ENCODE peak calls at places on chromosomes 13 and 19, in seven cellular contexts. Q is stimulated activated naive B cell treated with anti-CD40 and anti-IgM and Interleukin-4, amounts not matched to agents 10 μg/mL and 1 μg/mL and 100 μg/mL, for 72 hours; F is neuronal stem cell; C is B cell; W is activated CD4-positive, alpha-beta T cell treated with anti-CD3 and anti-CD28 coated beads, Interleukin-2, amount 50 U/mL, for 4 hours; H is GM04503; N is frontal cortex. I is an unnamed sample.

GRCh38 chr13:30375436-30375835 is 46.9 kb upstream of the UBE2L5 start:
- DNase-seq in Q (no peak), F (no peak), C (no peak), W (no peak), H (no peak), N (no peak), I (no peak)

GRCh38 chr13:54593504-54593903 is 1564.9 kb downstream of the OLFM4 start:
- DNase-seq in Q (no peak), F (no peak), C (no peak), W (no peak), H (no peak), N (no peak), I (no peak)

GRCh38 chr19:13329766-13330165 is 176.5 kb downstream of the CACNA1A start:
- DNase-seq in Q (no peak), F (no peak), C (no peak), W (no peak), H (no peak), N (no peak), I (no peak)

GRCh38 chr19:11025997-11026396 is 63.3 kb upstream of the LDLR start:
- DNase-seq in Q (no peak), F (no peak), C (no peak), W (no peak), H (no peak), N (no peak), I (no peak)

GRCh38 chr13:96091164-96091931 is 1.4 kb downstream of the HS6ST3 start:
- DNase-seq in Q (no peak), F (peak), C (no peak), W (no peak), H (no peak), N (peak), I (no peak)

GRCh38 chr13:26011208-26011573 is 40.6 kb downstream of the SHISA2 start:
- DNase-seq in Q (no peak), F (no peak), C (no peak), W (no peak), H (no peak), N (no peak), I (no peak)

GRCh38 chr13:77859450-77859849 is 59.2 kb downstream of the EDNRB start:
- DNase-seq in Q (no peak), F (no peak), C (no peak), W (no peak), H (peak), N (no peak), I (no peak)

GRCh38 chr13:21686761-21687391 is 16.0 kb downstream of the FGF9 start:
- DNase-seq in Q (no peak), F (no peak), C (no peak), W (no peak), H (no peak), N (no peak), I (peak)

GRCh38 chr13:107370036-107370785 is 802.3 kb upstream of the ARGLU1 start:
- DNase-seq in Q (no peak), F (no peak), C (no peak), W (no peak), H (peak), N (no peak), I (no peak)

GRCh38 chr19:10503002-10503789 is at the start of gene KEAP1:
- DNase-seq in Q (peak), F (peak), C (no peak), W (peak), H (no peak), N (peak), I (peak)

GRCh38 chr19:48443262-48443661 is 2.5 kb upstream of the GRWD1 start:
- DNase-seq in Q (no peak), F (no peak), C (no peak), W (no peak), H (no peak), N (peak), I (peak)

GRCh38 chr19:8528500-8528899 is 14.5 kb upstream of the ZNF414 start:
- DNase-seq in Q (no peak), F (no peak), C (no peak), W (no peak), H (no peak), N (no peak), I (no peak)

GRCh38 chr13:64453831-64454230 is 2776.3 kb downstream of the PCDH9 start:
- DNase-seq in Q (no peak), F (peak), C (no peak), W (no peak), H (no peak), N (no peak), I (no peak)

GRCh38 chr19:7450243-7451223 is 38.3 kb downstream of the PEX11G start:
- DNase-seq in Q (no peak), F (peak), C (no peak), W (no peak), H (no peak), N (no peak), I (no peak)

GRCh38 chr13:80923907-80924306 is 583.0 kb upstream of the SPRY2 start:
- DNase-seq in Q (no peak), F (no peak), C (no peak), W (no peak), H (no peak), N (no peak), I (no peak)

GRCh38 chr19:19296953-19297689 is 23.2 kb downstream of the SUGP1 start:
- DNase-seq in Q (no peak), F (no peak), C (peak), W (no peak), H (no peak), N (peak), I (no peak)

GRCh38 chr13:113452942-113453901 is at the start of gene ADPRHL1:
- DNase-seq in Q (no peak), F (peak), C (no peak), W (no peak), H (no peak), N (no peak), I (no peak)

GRCh38 chr13:105969761-105970160 is 565.7 kb downstream of the EFNB2 start:
- DNase-seq in Q (no peak), F (no peak), C (no peak), W (no peak), H (no peak), N (no peak), I (no peak)

GRCh38 chr19:10544242-10544752 is 593 bp downstream of the ATG4D start:
- DNase-seq in Q (no peak), F (no peak), C (no peak), W (no peak), H (no peak), N (no peak), I (peak)

GRCh38 chr13:111153977-111154332 is 38.8 kb downstream of the ARHGEF7 start:
- DNase-seq in Q (no peak), F (no peak), C (peak), W (peak), H (no peak), N (peak), I (no peak)

GRCh38 chr13:105804561-105805190 is 730.8 kb downstream of the EFNB2 start:
- DNase-seq in Q (no peak), F (no peak), C (no peak), W (no peak), H (no peak), N (peak), I (no peak)